ENCODE peak calls at places on chromosomes 2 and 18, in four cellular contexts. One of them, this sample, is unnamed.

GRCh38 chr2:27663463-27664244 is at the start of the genes SLC4A1AP and SUPT7L:
- DNase-seq in transverse colon: peak
- DNase-seq in H1: peak
- DNase-seq in stomach: peak
- DNase-seq in this sample: peak

GRCh38 chr2:124501575-124502152 is 476.6 kb downstream of the CNTNAP5 start:
- DNase-seq in transverse colon: no peak
- DNase-seq in H1: no peak
- DNase-seq in stomach: no peak
- DNase-seq in this sample: no peak

GRCh38 chr2:10062931-10063365 is 17.3 kb downstream of the CYS1 start:
- DNase-seq in transverse colon: no peak
- DNase-seq in H1: no peak
- DNase-seq in stomach: no peak
- DNase-seq in this sample: no peak

GRCh38 chr2:119431976-119432881 is 575 bp downstream of the TMEM37 start:
- DNase-seq in transverse colon: peak
- DNase-seq in H1: peak
- DNase-seq in stomach: peak
- DNase-seq in this sample: peak

GRCh38 chr2:240997141-240997855 is 1.1 kb upstream of the SNED1 start:
- DNase-seq in transverse colon: peak
- DNase-seq in H1: peak
- DNase-seq in stomach: peak
- DNase-seq in this sample: peak

GRCh38 chr18:68024716-68025115 is 508.2 kb upstream of the DSEL start:
- DNase-seq in transverse colon: no peak
- DNase-seq in H1: no peak
- DNase-seq in stomach: no peak
- DNase-seq in this sample: no peak

GRCh38 chr2:49335546-49335945 is 181.2 kb upstream of the FSHR start:
- DNase-seq in transverse colon: no peak
- DNase-seq in H1: no peak
- DNase-seq in stomach: no peak
- DNase-seq in this sample: no peak

GRCh38 chr18:69261436-69261835 is 139.3 kb upstream of the DOK6 start:
- DNase-seq in transverse colon: no peak
- DNase-seq in H1: no peak
- DNase-seq in stomach: no peak
- DNase-seq in this sample: no peak

GRCh38 chr2:198045227-198045626 is 240.8 kb downstream of the PLCL1 start:
- DNase-seq in transverse colon: no peak
- DNase-seq in H1: no peak
- DNase-seq in stomach: no peak
- DNase-seq in this sample: no peak

GRCh38 chr2:72129676-72130340 is 17.9 kb downstream of the CYP26B1 start:
- DNase-seq in transverse colon: no peak
- DNase-seq in H1: peak
- DNase-seq in stomach: no peak
- DNase-seq in this sample: no peak

GRCh38 chr18:9617006-9617542 is 2.7 kb upstream of the PPP4R1 start:
- DNase-seq in transverse colon: no peak
- DNase-seq in H1: no peak
- DNase-seq in stomach: no peak
- DNase-seq in this sample: no peak

GRCh38 chr2:152428800-152429637 is 94.0 kb downstream of the FMNL2 start:
- DNase-seq in transverse colon: no peak
- DNase-seq in H1: no peak
- DNase-seq in stomach: no peak
- DNase-seq in this sample: no peak

GRCh38 chr2:108215794-108216211 is 24.0 kb upstream of the SULT1C3 start:
- DNase-seq in transverse colon: peak
- DNase-seq in H1: no peak
- DNase-seq in stomach: peak
- DNase-seq in this sample: peak

GRCh38 chr18:2853173-2853925 is 6.5 kb downstream of the EMILIN2 start:
- DNase-seq in transverse colon: no peak
- DNase-seq in H1: no peak
- DNase-seq in stomach: no peak
- DNase-seq in this sample: peak

GRCh38 chr18:47209166-47209565 is 33.0 kb upstream of the IER3IP1 start:
- DNase-seq in transverse colon: no peak
- DNase-seq in H1: no peak
- DNase-seq in stomach: no peak
- DNase-seq in this sample: no peak

GRCh38 chr2:86297382-86298147 is 39.9 kb downstream of the REEP1 start:
- DNase-seq in transverse colon: no peak
- DNase-seq in H1: no peak
- DNase-seq in stomach: no peak
- DNase-seq in this sample: no peak

GRCh38 chr18:51168960-51169662 is 28.4 kb downstream of the MEX3C start:
- DNase-seq in transverse colon: no peak
- DNase-seq in H1: no peak
- DNase-seq in stomach: no peak
- DNase-seq in this sample: no peak

GRCh38 chr2:207474871-207475485 is 54.8 kb upstream of the CREB1 start:
- DNase-seq in transverse colon: no peak
- DNase-seq in H1: no peak
- DNase-seq in stomach: no peak
- DNase-seq in this sample: no peak

GRCh38 chr18:220708-221107 is 47.1 kb downstream of the THOC1 start:
- DNase-seq in transverse colon: no peak
- DNase-seq in H1: no peak
- DNase-seq in stomach: no peak
- DNase-seq in this sample: no peak

GRCh38 chr2:158998486-158999248 is 30.2 kb downstream of the TANC1 start:
- DNase-seq in transverse colon: no peak
- DNase-seq in H1: no peak
- DNase-seq in stomach: no peak
- DNase-seq in this sample: no peak

GRCh38 chr2:10133007-10133647 is 10.6 kb downstream of the RRM2 start:
- DNase-seq in transverse colon: no peak
- DNase-seq in H1: peak
- DNase-seq in stomach: no peak
- DNase-seq in this sample: no peak

GRCh38 chr2:142974288-142975024 is 97.0 kb downstream of the KYNU start:
- DNase-seq in transverse colon: no peak
- DNase-seq in H1: no peak
- DNase-seq in stomach: no peak
- DNase-seq in this sample: no peak

GRCh38 chr2:151207100-151207499 is 54.6 kb downstream of the RBM43 start:
- DNase-seq in transverse colon: no peak
- DNase-seq in H1: no peak
- DNase-seq in stomach: no peak
- DNase-seq in this sample: no peak

GRCh38 chr2:232976176-232976575 is 36.9 kb downstream of the NGEF start:
- DNase-seq in transverse colon: no peak
- DNase-seq in H1: no peak
- DNase-seq in stomach: no peak
- DNase-seq in this sample: no peak

GRCh38 chr18:9362869-9363268 is 28.3 kb downstream of the TWSG1 start:
- DNase-seq in transverse colon: no peak
- DNase-seq in H1: no peak
- DNase-seq in stomach: no peak
- DNase-seq in this sample: no peak

GRCh38 chr2:728165-728564 is 51.0 kb upstream of the TMEM18 start:
- DNase-seq in transverse colon: no peak
- DNase-seq in H1: no peak
- DNase-seq in stomach: no peak
- DNase-seq in this sample: no peak

GRCh38 chr2:182064024-182064880 is 78.6 kb downstream of the PPP1R1C start:
- DNase-seq in transverse colon: peak
- DNase-seq in H1: no peak
- DNase-seq in stomach: no peak
- DNase-seq in this sample: no peak

GRCh38 chr2:151922845-151923666 is 94.8 kb upstream of the ARL5A start:
- DNase-seq in transverse colon: peak
- DNase-seq in H1: no peak
- DNase-seq in stomach: peak
- DNase-seq in this sample: no peak

GRCh38 chr18:63317556-63317946 is 2.0 kb downstream of the BCL2 start:
- DNase-seq in transverse colon: no peak
- DNase-seq in H1: no peak
- DNase-seq in stomach: no peak
- DNase-seq in this sample: no peak

GRCh38 chr2:68997401-68997800 is 15.6 kb upstream of the ANTXR1 start:
- DNase-seq in transverse colon: no peak
- DNase-seq in H1: no peak
- DNase-seq in stomach: no peak
- DNase-seq in this sample: no peak

GRCh38 chr2:191049728-191050639 is 36.0 kb upstream of the STAT1 start:
- DNase-seq in transverse colon: no peak
- DNase-seq in H1: no peak
- DNase-seq in stomach: no peak
- DNase-seq in this sample: no peak

GRCh38 chr2:191045141-191045540 is 31.2 kb upstream of the STAT1 start:
- DNase-seq in transverse colon: no peak
- DNase-seq in H1: no peak
- DNase-seq in stomach: no peak
- DNase-seq in this sample: no peak

GRCh38 chr2:191050640-191050987 is 36.6 kb upstream of the STAT1 start:
- DNase-seq in transverse colon: no peak
- DNase-seq in H1: no peak
- DNase-seq in stomach: no peak
- DNase-seq in this sample: no peak

GRCh38 chr2:191051177-191051576 is 37.2 kb upstream of the STAT1 start:
- DNase-seq in transverse colon: no peak
- DNase-seq in H1: no peak
- DNase-seq in stomach: no peak
- DNase-seq in this sample: no peak

DNA sequence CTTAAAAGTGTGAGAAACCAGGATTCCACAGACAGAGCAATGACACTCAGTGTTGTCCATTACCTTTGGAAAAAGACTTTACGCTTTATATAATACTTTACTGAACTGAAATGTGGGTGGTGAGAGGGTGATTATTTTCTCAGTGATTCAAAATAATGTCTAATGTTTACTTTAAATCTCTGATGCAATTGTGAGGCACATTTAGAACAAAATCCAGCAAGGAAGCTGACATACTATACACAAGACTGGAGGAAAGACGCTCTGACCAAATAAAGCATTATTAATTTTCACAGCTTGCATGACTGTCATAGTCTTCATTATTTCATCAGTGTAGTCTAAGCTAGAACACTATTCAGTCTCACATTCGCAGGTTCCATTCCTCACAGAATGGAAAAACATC is 34.1 kb upstream of the STAT1 start:
- DNase-seq in transverse colon: no peak
- DNase-seq in H1: no peak
- DNase-seq in stomach: no peak
- DNase-seq in this sample: no peak
- TF ChIP-seq EP300 in transverse colon: no peak
- TF ChIP-seq EP300 in H1: no peak
- TF ChIP-seq EP300 in stomach: no peak
- TF ChIP-seq EP300 in this sample: no peak

GRCh38 chr2:25254961-25255360 is 86.6 kb upstream of the POMC start:
- DNase-seq in transverse colon: no peak
- DNase-seq in H1: no peak
- DNase-seq in stomach: no peak
- DNase-seq in this sample: no peak

GRCh38 chr2:25255745-25256485 is 85.8 kb downstream of the DNMT3A start:
- DNase-seq in transverse colon: no peak
- DNase-seq in H1: no peak
- DNase-seq in stomach: no peak
- DNase-seq in this sample: no peak

GRCh38 chr2:25257931-25258771 is 83.6 kb downstream of the DNMT3A start:
- DNase-seq in transverse colon: no peak
- DNase-seq in H1: no peak
- DNase-seq in stomach: no peak
- DNase-seq in this sample: no peak

GRCh38 chr2:25257032-25257455 is 84.7 kb downstream of the DNMT3A start:
- DNase-seq in transverse colon: no peak
- DNase-seq in H1: no peak
- DNase-seq in stomach: no peak
- DNase-seq in this sample: no peak

DNA sequence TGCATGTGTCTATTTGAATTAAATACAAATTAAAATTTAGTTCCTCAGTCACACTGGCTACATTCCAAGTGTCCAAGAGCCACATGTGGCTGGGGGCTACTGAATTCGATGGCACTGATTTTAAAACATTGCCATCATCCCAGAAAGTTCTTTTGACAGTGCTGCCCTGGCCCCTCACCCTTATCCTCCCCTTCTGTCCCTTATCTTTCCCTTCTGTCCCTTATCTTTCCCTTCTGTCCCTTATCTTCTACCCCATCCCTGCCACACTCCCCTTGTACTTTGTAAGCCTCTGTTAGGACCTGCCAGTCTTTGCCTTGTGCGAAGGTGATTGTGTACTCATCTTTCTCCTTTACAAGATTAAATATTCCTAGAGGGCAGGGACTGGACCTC is 85.2 kb downstream of the DNMT3A start:
- DNase-seq in transverse colon: no peak
- DNase-seq in H1: no peak
- DNase-seq in stomach: no peak
- DNase-seq in this sample: no peak
- TF ChIP-seq POLR2AphosphoS5 in transverse colon: no peak
- TF ChIP-seq POLR2AphosphoS5 in H1: no peak
- TF ChIP-seq POLR2AphosphoS5 in stomach: no peak
- TF ChIP-seq POLR2AphosphoS5 in this sample: no peak

GRCh38 chr2:227455200-227455599 is 16.8 kb upstream of the AGFG1 start:
- DNase-seq in transverse colon: no peak
- DNase-seq in H1: no peak
- DNase-seq in stomach: no peak
- DNase-seq in this sample: no peak

GRCh38 chr2:227456772-227457171 is 15.2 kb upstream of the AGFG1 start:
- DNase-seq in transverse colon: no peak
- DNase-seq in H1: no peak
- DNase-seq in stomach: no peak
- DNase-seq in this sample: no peak

GRCh38 chr2:227456141-227456540 is 15.8 kb upstream of the AGFG1 start:
- DNase-seq in transverse colon: no peak
- DNase-seq in H1: no peak
- DNase-seq in stomach: no peak
- DNase-seq in this sample: no peak

GRCh38 chr2:227453810-227454209 is 18.1 kb upstream of the AGFG1 start:
- DNase-seq in transverse colon: no peak
- DNase-seq in H1: no peak
- DNase-seq in stomach: no peak
- DNase-seq in this sample: no peak

GRCh38 chr2:227454323-227454860 is 17.6 kb upstream of the AGFG1 start:
- DNase-seq in transverse colon: no peak
- DNase-seq in H1: no peak
- DNase-seq in stomach: no peak
- DNase-seq in this sample: no peak
- TF ChIP-seq EP300 in transverse colon: no peak
- TF ChIP-seq EP300 in H1: no peak
- TF ChIP-seq EP300 in stomach: no peak
- TF ChIP-seq EP300 in this sample: no peak

DNA sequence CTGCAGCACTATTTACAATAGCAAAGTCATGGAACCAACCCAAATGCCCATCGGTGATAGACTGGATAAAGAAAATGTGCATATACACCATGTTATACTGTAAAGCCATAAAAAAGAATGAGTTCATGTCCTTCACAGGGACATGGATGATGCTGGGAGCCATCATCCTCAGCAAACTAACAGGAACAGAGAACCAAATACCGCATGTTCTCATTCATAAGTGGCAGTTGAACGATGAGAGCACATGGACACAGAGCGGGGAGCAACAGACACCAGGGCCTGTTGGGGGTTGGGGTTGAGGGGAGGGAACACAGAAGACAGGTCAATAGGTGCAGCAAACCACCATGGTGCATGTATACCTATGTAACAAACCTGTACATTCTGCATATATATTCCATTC is 33.5 kb downstream of the HNMT start:
- DNase-seq in transverse colon: no peak
- DNase-seq in H1: no peak
- DNase-seq in stomach: no peak
- DNase-seq in this sample: no peak
- TF ChIP-seq POLR2AphosphoS5 in transverse colon: no peak
- TF ChIP-seq POLR2AphosphoS5 in H1: no peak
- TF ChIP-seq POLR2AphosphoS5 in stomach: no peak
- TF ChIP-seq POLR2AphosphoS5 in this sample: no peak